ENCODE peak calls at places on chromosomes 6 and 20, in seven cellular contexts. One of them, this sample, is unnamed.

GRCh38 chr6:128929869-128930268 is 46.9 kb downstream of the LAMA2 start:
- DNase-seq in IMR-90: no peak
- DNase-seq in A549: no peak
- DNase-seq in GM12878: no peak
- DNase-seq in WTC11: no peak
- DNase-seq in SK-N-SH: peak; percentile 5
- DNase-seq in H1: no peak
- DNase-seq in this sample: no peak

GRCh38 chr20:36099106-36099505 is 55.4 kb upstream of the EPB41L1 start:
- DNase-seq in IMR-90: no peak
- DNase-seq in A549: no peak
- DNase-seq in GM12878: no peak
- DNase-seq in WTC11: no peak
- DNase-seq in SK-N-SH: no peak
- DNase-seq in H1: no peak
- DNase-seq in this sample: no peak

GRCh38 chr6:166496460-166496859 is 90.0 kb downstream of the RAMACL start:
- DNase-seq in IMR-90: no peak
- DNase-seq in A549: no peak
- DNase-seq in GM12878: no peak
- DNase-seq in WTC11: no peak
- DNase-seq in SK-N-SH: no peak
- DNase-seq in H1: no peak
- DNase-seq in this sample: no peak

GRCh38 chr20:55584964-55585363 is 420.4 kb downstream of the CBLN4 start:
- DNase-seq in IMR-90: no peak
- DNase-seq in A549: no peak
- DNase-seq in GM12878: no peak
- DNase-seq in WTC11: no peak
- DNase-seq in SK-N-SH: no peak
- DNase-seq in H1: no peak
- DNase-seq in this sample: no peak

GRCh38 chr20:4814696-4815252 is 93.1 kb downstream of the PRND start:
- DNase-seq in IMR-90: no peak
- DNase-seq in A549: no peak
- DNase-seq in GM12878: peak; percentile 83
- DNase-seq in WTC11: no peak
- DNase-seq in SK-N-SH: no peak
- DNase-seq in H1: no peak
- DNase-seq in this sample: no peak

GRCh38 chr6:29501106-29501505 is 13.3 kb upstream of the MAS1L start:
- DNase-seq in IMR-90: no peak
- DNase-seq in A549: no peak
- DNase-seq in GM12878: no peak
- DNase-seq in WTC11: no peak
- DNase-seq in SK-N-SH: no peak
- DNase-seq in H1: no peak
- DNase-seq in this sample: no peak

GRCh38 chr20:50734730-50735679 is 3.6 kb downstream of the PARD6B start:
- DNase-seq in IMR-90: no peak
- DNase-seq in A549: no peak
- DNase-seq in GM12878: no peak
- DNase-seq in WTC11: no peak
- DNase-seq in SK-N-SH: no peak
- DNase-seq in H1: no peak
- DNase-seq in this sample: no peak

GRCh38 chr20:38880952-38881735 is 45.1 kb upstream of the FAM83D start:
- DNase-seq in IMR-90: no peak
- DNase-seq in A549: no peak
- DNase-seq in GM12878: no peak
- DNase-seq in WTC11: no peak
- DNase-seq in SK-N-SH: no peak
- DNase-seq in H1: no peak
- DNase-seq in this sample: no peak

GRCh38 chr20:44212792-44213191 is 2.2 kb upstream of the OSER1 start:
- DNase-seq in IMR-90: peak; percentile 28
- DNase-seq in A549: no peak
- DNase-seq in GM12878: no peak
- DNase-seq in WTC11: no peak
- DNase-seq in SK-N-SH: no peak
- DNase-seq in H1: no peak
- DNase-seq in this sample: no peak

GRCh38 chr6:3356056-3356823 is 97.5 kb downstream of the PSMG4 start:
- DNase-seq in IMR-90: peak; percentile 63
- DNase-seq in A549: peak; percentile 68
- DNase-seq in GM12878: peak; percentile 77
- DNase-seq in WTC11: peak; percentile 70
- DNase-seq in SK-N-SH: peak; percentile 81
- DNase-seq in H1: peak; percentile 43
- DNase-seq in this sample: peak; percentile 65

GRCh38 chr20:43534791-43535350 is 24.0 kb upstream of the SGK2 start:
- DNase-seq in IMR-90: no peak
- DNase-seq in A549: no peak
- DNase-seq in GM12878: no peak
- DNase-seq in WTC11: no peak
- DNase-seq in SK-N-SH: no peak
- DNase-seq in H1: no peak
- DNase-seq in this sample: no peak

GRCh38 chr6:140774080-140774505 is 1358.6 kb upstream of the GJE1 start:
- DNase-seq in IMR-90: peak; percentile 91
- DNase-seq in A549: no peak
- DNase-seq in GM12878: peak; percentile 30
- DNase-seq in WTC11: no peak
- DNase-seq in SK-N-SH: no peak
- DNase-seq in H1: no peak
- DNase-seq in this sample: no peak

GRCh38 chr6:71602385-71602949 is 283.9 kb upstream of the RIMS1 start:
- DNase-seq in IMR-90: peak; percentile 62
- DNase-seq in A549: no peak
- DNase-seq in GM12878: no peak
- DNase-seq in WTC11: no peak
- DNase-seq in SK-N-SH: no peak
- DNase-seq in H1: no peak
- DNase-seq in this sample: no peak

GRCh38 chr6:90525421-90525820 is 61.5 kb downstream of the MAP3K7 start:
- DNase-seq in IMR-90: no peak
- DNase-seq in A549: no peak
- DNase-seq in GM12878: no peak
- DNase-seq in WTC11: no peak
- DNase-seq in SK-N-SH: no peak
- DNase-seq in H1: no peak
- DNase-seq in this sample: no peak

GRCh38 chr6:137799950-137800568 is 67.0 kb upstream of the TNFAIP3 start:
- DNase-seq in IMR-90: peak; percentile 67
- DNase-seq in A549: no peak
- DNase-seq in GM12878: no peak
- DNase-seq in WTC11: no peak
- DNase-seq in SK-N-SH: peak; percentile 4
- DNase-seq in H1: no peak
- DNase-seq in this sample: peak; percentile 59

GRCh38 chr20:17171750-17172149 is 55.1 kb upstream of the PCSK2 start:
- DNase-seq in IMR-90: no peak
- DNase-seq in A549: no peak
- DNase-seq in GM12878: no peak
- DNase-seq in WTC11: no peak
- DNase-seq in SK-N-SH: no peak
- DNase-seq in H1: no peak
- DNase-seq in this sample: no peak

GRCh38 chr20:17168026-17168612 is 58.7 kb upstream of the PCSK2 start:
- DNase-seq in IMR-90: no peak
- DNase-seq in A549: no peak
- DNase-seq in GM12878: no peak
- DNase-seq in WTC11: no peak
- DNase-seq in SK-N-SH: no peak
- DNase-seq in H1: no peak
- DNase-seq in this sample: no peak

GRCh38 chr20:17172826-17173420 is 53.9 kb upstream of the PCSK2 start:
- DNase-seq in IMR-90: no peak
- DNase-seq in A549: no peak
- DNase-seq in GM12878: no peak
- DNase-seq in WTC11: no peak
- DNase-seq in SK-N-SH: no peak
- DNase-seq in H1: no peak
- DNase-seq in this sample: no peak

DNA sequence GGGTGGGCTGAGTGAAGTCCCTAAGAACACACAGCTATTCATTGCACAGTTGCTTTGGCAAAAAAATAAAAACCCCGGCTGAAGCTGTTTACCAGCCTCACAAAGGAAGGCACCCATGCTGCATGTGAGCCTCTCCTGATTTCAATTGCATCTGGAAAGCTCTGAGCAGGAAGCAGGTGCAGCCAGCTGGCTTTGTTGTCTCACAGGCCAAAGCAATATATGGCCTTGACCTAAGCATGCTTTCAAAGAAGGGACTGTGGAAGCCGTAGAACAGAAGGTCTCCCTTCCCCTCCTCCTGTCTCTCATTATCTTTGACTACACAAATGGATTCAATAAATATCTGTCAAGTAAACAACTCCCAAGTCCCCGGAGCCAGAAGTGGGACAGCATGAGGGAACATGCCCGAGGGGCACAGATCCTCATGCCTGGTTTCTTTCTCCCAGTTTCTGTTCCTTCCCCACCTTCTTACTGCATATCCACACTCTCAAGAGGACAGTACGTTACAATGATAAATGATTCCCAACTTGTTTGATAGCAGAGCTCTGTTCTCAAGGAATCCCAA is 57.2 kb upstream of the PCSK2 start:
- DNase-seq in IMR-90: no peak
- DNase-seq in A549: no peak
- DNase-seq in GM12878: no peak
- DNase-seq in WTC11: no peak
- DNase-seq in SK-N-SH: peak; percentile 8
- DNase-seq in H1: no peak
- DNase-seq in this sample: peak; percentile 25
- TF ChIP-seq USF2 in IMR-90: no peak
- TF ChIP-seq USF2 in A549: no peak
- TF ChIP-seq USF2 in GM12878: no peak
- TF ChIP-seq USF2 in WTC11: no peak
- TF ChIP-seq USF2 in SK-N-SH: no peak
- TF ChIP-seq USF2 in H1: no peak
- TF ChIP-seq USF2 in this sample: no peak

DNA sequence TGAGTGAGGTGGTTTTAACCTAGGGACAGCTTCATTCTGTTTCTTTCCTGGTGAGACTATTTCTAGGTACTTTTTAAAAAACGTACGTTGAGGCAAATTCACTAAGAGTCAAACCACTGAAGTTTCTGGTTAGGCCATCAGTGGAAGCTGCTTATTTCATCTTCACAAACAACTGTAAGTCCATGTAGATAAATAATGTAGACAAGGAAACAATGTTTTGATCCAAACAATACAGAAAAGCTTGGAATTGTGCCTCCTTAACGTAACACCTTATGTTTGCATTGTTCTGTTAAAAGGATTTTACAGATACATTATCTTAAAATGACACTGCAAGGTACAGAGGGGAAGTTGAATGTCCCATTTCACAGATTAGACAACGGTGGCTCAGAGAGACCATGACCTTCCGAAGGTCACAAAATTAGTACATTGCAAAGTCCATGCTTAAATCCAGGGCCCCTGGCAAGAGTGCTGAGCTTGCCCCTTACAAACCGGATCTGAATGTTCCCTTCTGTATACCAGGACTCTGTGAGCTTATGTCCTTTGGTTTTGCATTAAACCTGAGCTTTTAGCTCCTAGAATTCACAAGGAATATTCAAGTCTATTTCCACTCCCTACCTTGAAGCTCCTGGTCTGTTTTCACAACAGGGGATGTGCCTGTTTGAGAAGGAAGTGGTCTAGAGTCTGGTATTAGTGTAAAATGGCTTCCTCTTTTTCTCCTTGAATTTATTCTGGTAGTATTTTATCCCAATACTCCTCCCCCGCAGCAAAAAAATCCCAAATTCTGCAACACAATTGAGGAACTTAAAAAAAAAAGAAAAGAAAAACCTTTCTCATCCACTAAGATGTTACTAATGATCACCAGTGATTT is 28.8 kb upstream of the ZNF217 start:
- DNase-seq in IMR-90: no peak
- DNase-seq in A549: no peak
- DNase-seq in GM12878: peak; percentile 38
- DNase-seq in WTC11: no peak
- DNase-seq in SK-N-SH: no peak
- DNase-seq in H1: no peak
- DNase-seq in this sample: peak; percentile 35
- TF ChIP-seq USF2 in IMR-90: no peak
- TF ChIP-seq USF2 in A549: no peak
- TF ChIP-seq USF2 in GM12878: no peak
- TF ChIP-seq USF2 in WTC11: no peak
- TF ChIP-seq USF2 in SK-N-SH: no peak
- TF ChIP-seq USF2 in H1: no peak
- TF ChIP-seq USF2 in this sample: no peak

GRCh38 chr6:144741659-144742058 is 456.5 kb downstream of the UTRN start:
- DNase-seq in IMR-90: no peak
- DNase-seq in A549: no peak
- DNase-seq in GM12878: no peak
- DNase-seq in WTC11: no peak
- DNase-seq in SK-N-SH: no peak
- DNase-seq in H1: no peak
- DNase-seq in this sample: peak; percentile 6

GRCh38 chr6:144742779-144743178 is 457.6 kb downstream of the UTRN start:
- DNase-seq in IMR-90: no peak
- DNase-seq in A549: no peak
- DNase-seq in GM12878: no peak
- DNase-seq in WTC11: no peak
- DNase-seq in SK-N-SH: no peak
- DNase-seq in H1: no peak
- DNase-seq in this sample: no peak

GRCh38 chr6:144745434-144745833 is 460.3 kb downstream of the UTRN start:
- DNase-seq in IMR-90: no peak
- DNase-seq in A549: no peak
- DNase-seq in GM12878: no peak
- DNase-seq in WTC11: no peak
- DNase-seq in SK-N-SH: no peak
- DNase-seq in H1: no peak
- DNase-seq in this sample: no peak

GRCh38 chr6:144746902-144747469 is 461.9 kb downstream of the UTRN start:
- DNase-seq in IMR-90: no peak
- DNase-seq in A549: no peak
- DNase-seq in GM12878: no peak
- DNase-seq in WTC11: no peak
- DNase-seq in SK-N-SH: no peak
- DNase-seq in H1: no peak
- DNase-seq in this sample: no peak

DNA sequence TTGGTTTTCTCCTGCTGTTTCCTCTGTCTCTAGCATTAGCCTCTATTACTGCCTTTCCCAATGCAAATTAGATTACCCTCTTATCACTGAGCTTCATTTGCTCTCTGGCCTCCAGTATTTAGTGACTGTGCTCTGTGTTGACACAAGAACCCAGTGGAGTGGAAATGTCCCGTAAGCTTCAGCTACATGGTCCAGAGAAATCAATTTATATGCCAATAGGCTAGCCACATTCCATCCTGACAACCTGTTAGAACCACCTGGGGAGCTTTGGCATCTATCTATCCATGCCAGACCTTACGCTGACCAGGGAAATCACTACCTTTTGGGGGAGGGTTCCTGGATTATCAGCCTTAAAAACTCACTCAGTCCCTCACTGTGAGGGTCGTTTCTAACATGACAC is 459.6 kb downstream of the UTRN start:
- DNase-seq in IMR-90: no peak
- DNase-seq in A549: no peak
- DNase-seq in GM12878: no peak
- DNase-seq in WTC11: no peak
- DNase-seq in SK-N-SH: no peak
- DNase-seq in H1: no peak
- DNase-seq in this sample: peak; percentile 21
- TF ChIP-seq USF2 in IMR-90: no peak
- TF ChIP-seq USF2 in A549: no peak
- TF ChIP-seq USF2 in GM12878: no peak
- TF ChIP-seq USF2 in WTC11: no peak
- TF ChIP-seq USF2 in SK-N-SH: no peak
- TF ChIP-seq USF2 in H1: no peak
- TF ChIP-seq USF2 in this sample: no peak

GRCh38 chr20:61640846-61641245 is 388.8 kb downstream of the CDH4 start:
- DNase-seq in IMR-90: no peak
- DNase-seq in A549: no peak
- DNase-seq in GM12878: no peak
- DNase-seq in WTC11: no peak
- DNase-seq in SK-N-SH: no peak
- DNase-seq in H1: no peak
- DNase-seq in this sample: no peak
- TF ChIP-seq USF2 in IMR-90: no peak
- TF ChIP-seq USF2 in A549: no peak
- TF ChIP-seq USF2 in GM12878: no peak
- TF ChIP-seq USF2 in WTC11: no peak
- TF ChIP-seq USF2 in SK-N-SH: no peak
- TF ChIP-seq USF2 in H1: no peak
- TF ChIP-seq USF2 in this sample: no peak